ENCODE peak calls at places on chromosomes 13 and 19, in seven cellular contexts. One of them, this sample, is unnamed.

GRCh38 chr19:42919757-42920079 is 2.0 kb upstream of the PSG6 start:
- DNase-seq in H1: no peak
- DNase-seq in GM12878: no peak
- DNase-seq in HCT116: no peak
- DNase-seq in HepG2: no peak
- DNase-seq in K562: peak
- DNase-seq in SK-N-SH: no peak
- DNase-seq in this sample: peak

GRCh38 chr19:35742121-35742724 is at the start of gene IGFLR1:
- DNase-seq in HepG2: no peak
- DNase-seq in H1: no peak
- DNase-seq in HCT116: no peak
- DNase-seq in GM12878: peak
- DNase-seq in SK-N-SH: no peak
- DNase-seq in K562: no peak
- DNase-seq in this sample: no peak

GRCh38 chr13:36031490-36031889 is 99.7 kb downstream of the DCLK1 start:
- DNase-seq in GM12878: no peak
- DNase-seq in K562: no peak
- DNase-seq in HCT116: no peak
- DNase-seq in HepG2: no peak
- DNase-seq in H1: no peak
- DNase-seq in SK-N-SH: no peak
- DNase-seq in this sample: no peak

GRCh38 chr19:41821003-41821735 is 23.3 kb downstream of the LYPD4 start:
- DNase-seq in SK-N-SH: peak
- DNase-seq in HCT116: peak
- DNase-seq in H1: peak
- DNase-seq in GM12878: peak
- DNase-seq in K562: peak
- DNase-seq in HepG2: peak
- DNase-seq in this sample: peak

GRCh38 chr19:5558101-5558621 is 9.6 kb downstream of the TINCR start:
- DNase-seq in SK-N-SH: peak
- DNase-seq in K562: no peak
- DNase-seq in H1: no peak
- DNase-seq in GM12878: no peak
- DNase-seq in HCT116: no peak
- DNase-seq in HepG2: no peak
- DNase-seq in this sample: no peak

GRCh38 chr19:7636691-7637373 is at the start of gene STXBP2:
- DNase-seq in GM12878: peak
- DNase-seq in HepG2: peak
- DNase-seq in SK-N-SH: peak
- DNase-seq in H1: peak
- DNase-seq in K562: peak
- DNase-seq in HCT116: peak
- DNase-seq in this sample: peak

GRCh38 chr13:34826432-34826831 is 115.6 kb upstream of the NBEA start:
- DNase-seq in HepG2: peak
- DNase-seq in K562: no peak
- DNase-seq in SK-N-SH: no peak
- DNase-seq in GM12878: no peak
- DNase-seq in HCT116: no peak
- DNase-seq in H1: no peak
- DNase-seq in this sample: no peak

GRCh38 chr19:13574933-13575332 is 68.7 kb upstream of the CACNA1A start:
- DNase-seq in K562: peak
- DNase-seq in H1: peak
- DNase-seq in HepG2: peak
- DNase-seq in HCT116: peak
- DNase-seq in GM12878: no peak
- DNase-seq in SK-N-SH: peak
- DNase-seq in this sample: peak

GRCh38 chr19:29677001-29677781 is 11.9 kb downstream of the PLEKHF1 start:
- DNase-seq in H1: no peak
- DNase-seq in HCT116: no peak
- DNase-seq in HepG2: no peak
- DNase-seq in SK-N-SH: no peak
- DNase-seq in GM12878: no peak
- DNase-seq in K562: no peak
- DNase-seq in this sample: no peak

GRCh38 chr13:23701191-23701590 is 131.0 kb downstream of the TNFRSF19 start:
- DNase-seq in K562: no peak
- DNase-seq in SK-N-SH: no peak
- DNase-seq in HCT116: no peak
- DNase-seq in HepG2: no peak
- DNase-seq in GM12878: no peak
- DNase-seq in H1: no peak
- DNase-seq in this sample: no peak

GRCh38 chr19:32624410-32624809 is 43.4 kb downstream of the PDCD5 start:
- DNase-seq in K562: no peak
- DNase-seq in GM12878: no peak
- DNase-seq in H1: no peak
- DNase-seq in HepG2: no peak
- DNase-seq in SK-N-SH: no peak
- DNase-seq in HCT116: no peak
- DNase-seq in this sample: no peak

GRCh38 chr13:36131215-36131930 is at the start of gene DCLK1:
- DNase-seq in K562: no peak
- DNase-seq in SK-N-SH: peak
- DNase-seq in HepG2: no peak
- DNase-seq in H1: peak
- DNase-seq in HCT116: no peak
- DNase-seq in GM12878: no peak
- DNase-seq in this sample: no peak

GRCh38 chr13:24149306-24150032 is 11.1 kb upstream of the SPATA13 start:
- DNase-seq in H1: no peak
- DNase-seq in SK-N-SH: no peak
- DNase-seq in HepG2: no peak
- DNase-seq in K562: no peak
- DNase-seq in GM12878: no peak
- DNase-seq in HCT116: no peak
- DNase-seq in this sample: no peak

GRCh38 chr13:112803422-112803821 is 113.6 kb downstream of the ATP11A start:
- DNase-seq in HepG2: no peak
- DNase-seq in HCT116: no peak
- DNase-seq in K562: no peak
- DNase-seq in GM12878: peak
- DNase-seq in SK-N-SH: no peak
- DNase-seq in H1: no peak
- DNase-seq in this sample: no peak

GRCh38 chr19:36963262-36963661 is 47.1 kb downstream of the ZNF568 start:
- DNase-seq in GM12878: no peak
- DNase-seq in HepG2: no peak
- DNase-seq in SK-N-SH: peak
- DNase-seq in K562: no peak
- DNase-seq in H1: no peak
- DNase-seq in HCT116: no peak
- DNase-seq in this sample: no peak

GRCh38 chr19:35945121-35945792 is 9.1 kb downstream of the LRFN3 start:
- DNase-seq in H1: no peak
- DNase-seq in SK-N-SH: no peak
- DNase-seq in HCT116: no peak
- DNase-seq in K562: no peak
- DNase-seq in GM12878: no peak
- DNase-seq in HepG2: no peak
- DNase-seq in this sample: no peak

GRCh38 chr13:76980075-76980718 is 11.7 kb upstream of the CLN5 start:
- DNase-seq in HepG2: peak
- DNase-seq in H1: peak
- DNase-seq in HCT116: peak
- DNase-seq in K562: peak
- DNase-seq in SK-N-SH: peak
- DNase-seq in GM12878: no peak
- DNase-seq in this sample: peak

GRCh38 chr13:42821437-42821836 is 40.1 kb downstream of the FAM216B start:
- DNase-seq in GM12878: no peak
- DNase-seq in SK-N-SH: no peak
- DNase-seq in K562: no peak
- DNase-seq in HepG2: no peak
- DNase-seq in H1: no peak
- DNase-seq in HCT116: no peak
- DNase-seq in this sample: no peak

GRCh38 chr13:48892311-48892710 is 83.4 kb upstream of the FNDC3A start:
- DNase-seq in HepG2: peak
- DNase-seq in SK-N-SH: no peak
- DNase-seq in K562: no peak
- DNase-seq in HCT116: peak
- DNase-seq in GM12878: no peak
- DNase-seq in H1: no peak
- DNase-seq in this sample: no peak

GRCh38 chr13:40597735-40598365 is 68.6 kb downstream of the FOXO1 start:
- DNase-seq in H1: no peak
- DNase-seq in HCT116: no peak
- DNase-seq in HepG2: no peak
- DNase-seq in SK-N-SH: no peak
- DNase-seq in K562: no peak
- DNase-seq in GM12878: no peak
- DNase-seq in this sample: peak

GRCh38 chr19:4052114-4052992 is 14.3 kb downstream of the ZBTB7A start:
- DNase-seq in SK-N-SH: no peak
- DNase-seq in HepG2: peak
- DNase-seq in HCT116: no peak
- DNase-seq in H1: no peak
- DNase-seq in K562: no peak
- DNase-seq in GM12878: no peak
- DNase-seq in this sample: no peak

GRCh38 chr13:104953588-104953987 is 1581.9 kb downstream of the EFNB2 start:
- DNase-seq in HepG2: no peak
- DNase-seq in SK-N-SH: peak
- DNase-seq in HCT116: no peak
- DNase-seq in K562: no peak
- DNase-seq in GM12878: no peak
- DNase-seq in H1: no peak
- DNase-seq in this sample: no peak

GRCh38 chr19:57280913-57281425 is 684 bp downstream of the ZNF460 start:
- DNase-seq in HepG2: no peak
- DNase-seq in K562: no peak
- DNase-seq in SK-N-SH: peak
- DNase-seq in GM12878: no peak
- DNase-seq in HCT116: no peak
- DNase-seq in H1: no peak
- DNase-seq in this sample: peak

GRCh38 chr19:56839665-56840451 is 668 bp downstream of the PEG3 start:
- DNase-seq in GM12878: no peak
- DNase-seq in HCT116: no peak
- DNase-seq in SK-N-SH: peak
- DNase-seq in HepG2: peak
- DNase-seq in H1: no peak
- DNase-seq in K562: no peak
- DNase-seq in this sample: no peak

GRCh38 chr19:39263912-39264305 is 4.3 kb upstream of the IFNL2 start:
- DNase-seq in SK-N-SH: no peak
- DNase-seq in GM12878: no peak
- DNase-seq in HepG2: no peak
- DNase-seq in K562: no peak
- DNase-seq in H1: peak
- DNase-seq in HCT116: no peak
- DNase-seq in this sample: no peak

GRCh38 chr13:47890146-47890814 is 110.8 kb downstream of the SUCLA2 start:
- DNase-seq in GM12878: no peak
- DNase-seq in K562: no peak
- DNase-seq in H1: no peak
- DNase-seq in SK-N-SH: no peak
- DNase-seq in HepG2: no peak
- DNase-seq in HCT116: no peak
- DNase-seq in this sample: no peak
- TF ChIP-seq JUND in GM12878: no peak
- TF ChIP-seq JUND in K562: no peak
- TF ChIP-seq JUND in H1: no peak
- TF ChIP-seq JUND in SK-N-SH: no peak
- TF ChIP-seq JUND in HepG2: no peak
- TF ChIP-seq JUND in HCT116: no peak
- TF ChIP-seq JUND in this sample: no peak

DNA sequence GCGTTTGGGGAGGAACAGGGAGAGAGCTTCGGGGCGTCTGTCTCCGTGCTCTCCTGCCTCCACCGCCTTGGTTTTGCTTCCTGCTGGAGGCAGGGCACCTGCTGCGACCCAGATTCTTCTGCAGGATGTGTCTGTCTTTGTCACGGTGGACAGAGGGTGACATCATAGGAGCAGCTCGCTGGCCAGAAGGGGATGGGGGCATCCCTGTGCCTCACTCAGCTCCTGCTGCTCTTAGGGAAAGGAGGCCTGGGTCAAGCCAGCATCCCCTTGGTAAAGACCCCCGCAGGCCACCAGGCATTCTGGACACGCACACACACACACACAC is 16.1 kb upstream of the NPAS1 start:
- DNase-seq in GM12878: no peak
- DNase-seq in HepG2: no peak
- DNase-seq in HCT116: no peak
- DNase-seq in H1: no peak
- DNase-seq in K562: no peak
- DNase-seq in SK-N-SH: peak
- DNase-seq in this sample: no peak
- TF ChIP-seq JUND in GM12878: no peak
- TF ChIP-seq JUND in HepG2: no peak
- TF ChIP-seq JUND in HCT116: no peak
- TF ChIP-seq JUND in H1: no peak
- TF ChIP-seq JUND in K562: no peak
- TF ChIP-seq JUND in SK-N-SH: no peak
- TF ChIP-seq JUND in this sample: no peak

GRCh38 chr13:106738279-106738678 is 170.3 kb upstream of the ARGLU1 start:
- DNase-seq in HCT116: no peak
- DNase-seq in SK-N-SH: no peak
- DNase-seq in HepG2: no peak
- DNase-seq in H1: no peak
- DNase-seq in GM12878: no peak
- DNase-seq in K562: no peak
- DNase-seq in this sample: no peak

GRCh38 chr13:106734185-106734584 is 166.2 kb upstream of the ARGLU1 start:
- DNase-seq in HepG2: no peak
- DNase-seq in SK-N-SH: no peak
- DNase-seq in K562: no peak
- DNase-seq in HCT116: no peak
- DNase-seq in H1: no peak
- DNase-seq in GM12878: no peak
- DNase-seq in this sample: no peak

GRCh38 chr13:106736941-106737340 is 169.0 kb upstream of the ARGLU1 start:
- DNase-seq in GM12878: no peak
- DNase-seq in H1: no peak
- DNase-seq in K562: no peak
- DNase-seq in SK-N-SH: no peak
- DNase-seq in HepG2: no peak
- DNase-seq in HCT116: no peak
- DNase-seq in this sample: no peak
- TF ChIP-seq JUND in GM12878: no peak
- TF ChIP-seq JUND in H1: no peak
- TF ChIP-seq JUND in K562: no peak
- TF ChIP-seq JUND in SK-N-SH: no peak
- TF ChIP-seq JUND in HepG2: no peak
- TF ChIP-seq JUND in HCT116: no peak
- TF ChIP-seq JUND in this sample: no peak

DNA sequence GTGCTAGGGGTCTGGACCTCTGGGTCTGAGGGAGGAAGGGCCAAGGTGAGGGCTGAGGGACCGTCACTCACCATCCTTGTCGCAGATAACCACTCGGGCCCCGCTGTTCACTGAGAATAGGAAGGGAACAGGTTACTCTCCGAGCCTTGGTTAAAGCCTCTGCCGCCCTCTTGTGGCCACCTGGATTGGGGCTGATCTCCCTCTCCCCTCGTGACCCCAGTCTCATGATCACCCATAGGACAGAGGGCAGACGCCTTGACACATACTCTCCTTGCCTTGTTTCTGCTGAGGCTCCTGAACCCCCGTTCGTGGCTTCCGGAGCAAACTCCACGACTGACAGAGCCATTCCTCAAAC is 580 bp downstream of the HSD17B14 start:
- DNase-seq in HepG2: peak
- DNase-seq in K562: peak
- DNase-seq in HCT116: peak
- DNase-seq in H1: peak
- DNase-seq in SK-N-SH: peak
- DNase-seq in GM12878: peak
- DNase-seq in this sample: peak
- TF ChIP-seq JUND in HepG2: no peak
- TF ChIP-seq JUND in K562: peak
- TF ChIP-seq JUND in HCT116: no peak
- TF ChIP-seq JUND in H1: no peak
- TF ChIP-seq JUND in SK-N-SH: no peak
- TF ChIP-seq JUND in GM12878: no peak
- TF ChIP-seq JUND in this sample: no peak